ENCODE peak calls at places on chromosome 1, in seven cellular contexts. Y is retinal pigment epithelial cell, Q is AG09319, F is left lung, S is activated B cell treated with CpG ODN at 0.5 μM for 24 hours, O is Calu3, A is cardiac fibroblast. T is an unnamed sample.

GRCh38 chr1:246667773-246668172 is 56.4 kb upstream of the SCCPDH start:
- DNase-seq in Q (no peak), O (no peak), Y (no peak), A (no peak), S (no peak), F (no peak), T (no peak)

GRCh38 chr1:238811211-238811610 is 575.2 kb upstream of the CHRM3 start:
- DNase-seq in Q (no peak), Y (no peak), S (no peak), O (no peak), A (no peak), F (no peak), T (no peak)

GRCh38 chr1:12748778-12749355 is 2.9 kb downstream of the CFAP107 start:
- DNase-seq in Q (no peak), Y (no peak), F (no peak), O (no peak), A (no peak), S (no peak), T (no peak)

GRCh38 chr1:48228156-48228555 is 5.6 kb downstream of the SLC5A9 start:
- DNase-seq in A (no peak), S (no peak), O (peak), F (no peak), Y (no peak), Q (no peak), T (no peak)

GRCh38 chr1:10651377-10651776 is 145.1 kb downstream of the CASZ1 start:
- DNase-seq in Q (no peak), F (no peak), S (no peak), Y (no peak), O (no peak), A (peak), T (no peak)

GRCh38 chr1:151980287-151981177 is 13.1 kb downstream of the S100A10 start:
- DNase-seq in O (no peak), S (no peak), Y (peak), F (no peak), Q (no peak), A (peak), T (no peak)

GRCh38 chr1:109498161-109498801 is 4.4 kb downstream of the CYB561D1 start:
- DNase-seq in Q (no peak), F (no peak), S (no peak), O (peak), A (peak), Y (no peak), T (no peak)

GRCh38 chr1:222124602-222125001 is 382.7 kb upstream of the DUSP10 start:
- DNase-seq in Y (no peak), F (no peak), O (no peak), A (no peak), S (no peak), Q (no peak), T (no peak)

GRCh38 chr1:117093091-117093534 is 28.4 kb downstream of the TRIM45 start:
- DNase-seq in F (no peak), S (no peak), Q (peak), A (peak), O (no peak), Y (peak), T (no peak)

GRCh38 chr1:234643111-234643849 is 33.3 kb upstream of the IRF2BP2 start:
- DNase-seq in Q (no peak), F (peak), O (peak), Y (no peak), S (no peak), A (no peak), T (no peak)

GRCh38 chr1:63611231-63611630 is 18.0 kb downstream of the PGM1 start:
- DNase-seq in O (no peak), S (no peak), F (peak), A (no peak), Q (no peak), Y (no peak), T (no peak)

DNA sequence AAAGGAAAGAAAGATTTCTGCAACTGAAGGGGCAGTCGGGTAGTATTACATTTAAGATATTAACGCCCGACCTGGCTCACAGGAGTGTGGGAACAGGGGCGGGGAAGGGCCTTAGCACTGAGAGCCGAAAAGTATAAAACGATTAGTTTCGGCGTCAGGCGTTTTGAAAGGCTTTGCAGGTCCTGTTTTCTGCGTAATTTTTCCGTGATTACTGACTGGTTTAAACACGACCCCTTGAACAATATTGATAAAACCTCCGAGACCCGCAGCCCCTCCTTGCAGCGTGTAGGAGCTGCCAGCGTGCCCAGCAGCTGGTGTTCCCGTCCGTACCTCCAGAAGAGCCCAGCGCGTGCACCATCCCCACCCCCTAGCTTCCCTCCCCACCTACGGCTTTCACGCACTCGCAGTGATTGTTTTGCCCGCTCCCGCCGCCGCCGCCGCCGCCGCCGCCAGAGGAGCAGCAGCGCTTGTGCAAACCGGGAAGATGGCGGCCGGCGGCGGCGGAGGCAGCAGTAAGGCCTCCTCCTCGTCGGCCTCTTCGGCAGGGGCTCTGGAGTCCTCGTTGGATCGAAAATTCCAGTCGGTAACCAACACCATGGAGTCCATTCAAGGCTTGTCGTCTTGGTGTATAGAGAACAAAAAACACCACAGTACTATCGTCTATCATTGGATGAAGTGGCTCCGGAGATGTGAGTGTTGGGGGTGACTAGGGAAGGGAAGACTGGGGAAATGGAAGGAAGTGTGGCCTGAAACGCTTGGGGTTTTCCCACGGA is 470 bp downstream of the RPRD2 start:
- DNase-seq in Q (no peak), F (peak), S (peak), A (peak), Y (no peak), O (peak), T (peak)
- TF ChIP-seq CTCF in Q (no peak), F (no peak), S (no peak), A (no peak), Y (no peak), O (no peak), T (peak)

DNA sequence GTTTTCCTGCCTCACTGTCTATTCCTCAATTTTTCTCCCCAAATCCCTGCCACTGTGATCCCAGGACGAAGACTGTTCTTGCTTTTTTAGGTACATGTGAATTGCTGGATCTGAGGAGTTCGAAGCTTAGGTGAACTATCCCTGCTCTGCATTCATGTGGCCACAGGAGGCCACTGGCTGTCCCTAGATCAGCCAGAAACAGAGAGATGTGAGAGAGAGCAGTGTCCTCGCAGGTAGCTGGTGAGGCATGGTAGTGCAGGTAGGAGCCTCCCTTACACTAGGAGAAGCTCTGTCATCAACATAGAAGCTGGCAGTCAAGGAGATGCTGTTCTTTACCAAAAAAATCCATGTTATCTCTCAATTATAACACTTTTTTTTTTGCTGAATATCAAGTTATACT is 71.5 kb downstream of the USP24 start:
- DNase-seq in Y (no peak), Q (no peak), O (peak), F (no peak), A (no peak), S (no peak), T (no peak)
- TF ChIP-seq CTCF in Y (no peak), Q (no peak), O (no peak), F (no peak), A (no peak), S (no peak), T (peak)

DNA sequence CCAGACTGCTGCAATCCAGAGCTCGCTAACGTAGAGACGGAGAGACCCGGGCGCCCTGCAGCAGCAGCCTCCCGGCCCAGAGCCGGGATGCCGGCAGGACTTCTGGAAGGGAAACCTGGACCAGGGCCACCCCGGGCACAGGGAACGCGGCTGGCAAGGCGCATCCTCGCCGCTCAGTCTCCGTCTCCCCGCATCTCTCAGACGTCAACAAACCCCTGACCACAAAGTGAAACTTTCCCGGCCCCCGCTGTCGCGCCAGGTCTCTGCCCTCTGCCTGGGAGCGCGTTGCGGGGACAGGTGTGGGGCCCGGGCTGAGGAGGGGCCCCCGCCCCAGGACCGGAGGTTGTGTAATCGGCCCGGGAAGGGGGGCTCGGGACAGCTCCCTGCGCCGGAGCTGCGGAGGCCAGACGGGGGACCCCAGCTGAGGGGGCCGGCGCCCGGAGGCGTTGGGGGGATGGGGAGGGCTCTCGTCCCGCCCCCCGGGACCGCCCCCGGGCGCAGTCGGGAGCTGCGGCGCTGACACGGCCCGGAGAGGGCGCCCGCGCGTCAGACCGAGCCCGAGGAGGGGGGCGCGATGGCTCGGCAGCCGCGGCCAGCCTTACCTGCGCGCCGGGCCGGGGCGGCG is 116.6 kb upstream of the HIVEP3 start:
- DNase-seq in F (peak), Q (peak), A (peak), O (peak), S (no peak), Y (peak), T (no peak)
- TF ChIP-seq CTCF in F (no peak), Q (peak), A (no peak), O (no peak), S (no peak), Y (peak), T (peak)

GRCh38 chr1:182782587-182782913 is 7.0 kb upstream of the NPL start:
- DNase-seq in F (no peak), O (no peak), Y (no peak), Q (no peak), A (no peak), S (no peak), T (no peak)
- TF ChIP-seq CTCF in F (no peak), O (no peak), Y (no peak), Q (no peak), A (no peak), S (no peak), T (no peak)

DNA sequence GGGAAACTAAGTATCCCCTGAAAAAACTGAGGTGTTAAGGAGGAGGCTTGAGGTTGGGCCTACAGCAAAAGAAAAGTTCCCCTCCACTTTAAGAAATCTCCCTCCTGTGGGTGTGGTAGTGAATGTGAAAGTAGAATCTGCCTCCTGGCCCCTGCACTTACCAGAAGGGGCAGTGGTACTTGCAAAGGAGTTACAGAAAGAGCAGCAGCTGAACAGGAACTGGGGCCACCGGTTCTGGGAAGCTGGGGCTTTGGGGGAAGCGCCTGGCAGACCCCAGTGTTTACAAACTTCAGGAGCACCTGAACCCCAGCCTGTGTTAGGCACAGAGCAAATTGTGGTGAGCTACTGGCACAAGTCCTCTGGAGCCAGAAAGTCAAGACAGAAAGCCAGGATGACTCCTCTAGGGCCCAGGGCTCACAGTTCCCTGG is 250.2 kb upstream of the FGGY start:
- DNase-seq in Q (no peak), Y (no peak), A (peak), O (no peak), S (peak), F (no peak), T (no peak)
- TF ChIP-seq CTCF in Q (peak), Y (no peak), A (no peak), O (no peak), S (no peak), F (no peak), T (no peak)